ENCODE peak calls at places on chromosome 20, in ten cellular contexts. X, F, T, D, N, W, R, Z, K and J are unnamed samples.

GRCh38 chr20:50873518-50873959 is 57.7 kb downstream of the ADNP start:
- DNase-seq in X (no peak), F (no peak), T (no peak), D (no peak), N (no peak), W (no peak), R (no peak), Z (no peak), K (no peak), J (no peak)

GRCh38 chr20:48638546-48638945 is 189.3 kb downstream of the PREX1 start:
- DNase-seq in X (no peak), F (no peak), T (no peak), D (no peak), N (no peak), W (peak), R (no peak), Z (peak), K (no peak), J (peak)

GRCh38 chr20:38393259-38393658 is 41.9 kb downstream of the SNHG17 start:
- DNase-seq in X (no peak), F (no peak), T (no peak), D (no peak), N (no peak), W (no peak), R (no peak), Z (no peak), K (no peak), J (no peak)

GRCh38 chr20:64109390-64109747 is 2.0 kb upstream of the NPBWR2 start:
- DNase-seq in X (peak), F (no peak), T (no peak), D (no peak), N (no peak), W (no peak), R (no peak), Z (no peak), K (no peak), J (no peak)

GRCh38 chr20:35490736-35491181 is 35.4 kb downstream of the CEP250 start:
- DNase-seq in X (no peak), F (peak), T (no peak), D (no peak), N (peak), W (no peak), R (no peak), Z (no peak), K (peak), J (no peak)

GRCh38 chr20:47730744-47731143 is 54.5 kb downstream of the SULF2 start:
- DNase-seq in X (no peak), F (no peak), T (no peak), D (no peak), N (no peak), W (no peak), R (no peak), Z (no peak), K (no peak), J (no peak)

GRCh38 chr20:21526776-21527175 is 12.9 kb upstream of the NKX2-2 start:
- DNase-seq in X (no peak), F (no peak), T (no peak), D (no peak), N (no peak), W (no peak), R (no peak), Z (no peak), K (no peak), J (no peak)

GRCh38 chr20:24617080-24617432 is 147.6 kb downstream of the SYNDIG1 start:
- DNase-seq in X (no peak), F (no peak), T (no peak), D (no peak), N (no peak), W (no peak), R (no peak), Z (no peak), K (no peak), J (no peak)

GRCh38 chr20:48826883-48827771 is 672 bp downstream of the PREX1 start:
- DNase-seq in X (peak), F (no peak), T (peak), D (peak), N (no peak), W (peak), R (peak), Z (no peak), K (peak), J (no peak)

GRCh38 chr20:13873814-13874213 is 89.0 kb downstream of the NDUFAF5 start:
- DNase-seq in X (no peak), F (no peak), T (no peak), D (no peak), N (no peak), W (no peak), R (no peak), Z (no peak), K (no peak), J (no peak)

GRCh38 chr20:3706774-3707507 is 5.5 kb downstream of the SIGLEC1 start:
- DNase-seq in X (no peak), F (no peak), T (no peak), D (no peak), N (no peak), W (peak), R (no peak), Z (peak), K (no peak), J (peak)

GRCh38 chr20:48295966-48296421 is 510.7 kb upstream of the SULF2 start:
- DNase-seq in X (no peak), F (no peak), T (no peak), D (no peak), N (no peak), W (peak), R (no peak), Z (peak), K (no peak), J (peak)

GRCh38 chr20:25013478-25014380 is 21.2 kb upstream of the APMAP start:
- DNase-seq in X (no peak), F (no peak), T (no peak), D (no peak), N (no peak), W (no peak), R (no peak), Z (no peak), K (no peak), J (no peak)

GRCh38 chr20:35232575-35232974 is 6.1 kb downstream of the MMP24 start:
- DNase-seq in X (no peak), F (no peak), T (peak), D (peak), N (no peak), W (peak), R (no peak), Z (peak), K (no peak), J (peak)

GRCh38 chr20:33279261-33279910 is 3.6 kb upstream of the BPIFB1 start:
- DNase-seq in X (no peak), F (no peak), T (no peak), D (peak), N (no peak), W (no peak), R (no peak), Z (no peak), K (no peak), J (no peak)

GRCh38 chr20:36924167-36925045 is 27.1 kb downstream of the SAMHD1 start:
- DNase-seq in X (no peak), F (no peak), T (no peak), D (no peak), N (no peak), W (no peak), R (no peak), Z (no peak), K (no peak), J (no peak)

GRCh38 chr20:53412600-53413187 is 180.9 kb downstream of the ZNF217 start:
- DNase-seq in X (no peak), F (no peak), T (no peak), D (no peak), N (no peak), W (no peak), R (no peak), Z (no peak), K (no peak), J (no peak)

GRCh38 chr20:37095108-37095608 is 639 bp downstream of the RBL1 start:
- DNase-seq in X (no peak), F (peak), T (no peak), D (no peak), N (peak), W (peak), R (no peak), Z (no peak), K (peak), J (peak)

GRCh38 chr20:58099956-58100730 is 128.3 kb downstream of the ANKRD60 start:
- DNase-seq in X (no peak), F (no peak), T (no peak), D (no peak), N (no peak), W (no peak), R (no peak), Z (no peak), K (no peak), J (no peak)

GRCh38 chr20:63226020-63226943 is 9.4 kb upstream of the BIRC7 start:
- DNase-seq in X (no peak), F (no peak), T (no peak), D (no peak), N (no peak), W (no peak), R (no peak), Z (no peak), K (no peak), J (no peak)

GRCh38 chr20:24102290-24102689 is 113.7 kb upstream of the GGTLC1 start:
- DNase-seq in X (no peak), F (no peak), T (no peak), D (peak), N (no peak), W (no peak), R (no peak), Z (no peak), K (no peak), J (no peak)